ENCODE peak calls at places on chromosome 2, in seven cellular contexts. X, N, H, L, G, P and O are unnamed samples.

GRCh38 chr2:128304715-128305554 is 13.7 kb downstream of the HS6ST1 start:
- DNase-seq in X (peak), N (peak), H (peak), L (no peak), G (no peak), P (peak), O (no peak)

GRCh38 chr2:206160124-206160806 is 570 bp downstream of the EEF1B2 start:
- DNase-seq in X (no peak), N (no peak), H (no peak), L (no peak), G (no peak), P (no peak), O (peak)

GRCh38 chr2:151576080-151576479 is 158.2 kb downstream of the NEB start:
- DNase-seq in X (no peak), N (no peak), H (no peak), L (no peak), G (no peak), P (no peak), O (no peak)

GRCh38 chr2:240355001-240355891 is 80.2 kb upstream of the GPC1 start:
- DNase-seq in X (peak), N (no peak), H (no peak), L (no peak), G (no peak), P (no peak), O (no peak)

GRCh38 chr2:123993728-123994323 is 31.3 kb upstream of the CNTNAP5 start:
- DNase-seq in X (peak), N (no peak), H (peak), L (peak), G (peak), P (no peak), O (peak)

GRCh38 chr2:112185131-112185530 is 46.9 kb downstream of the FBLN7 start:
- DNase-seq in X (no peak), N (no peak), H (no peak), L (no peak), G (no peak), P (no peak), O (no peak)

GRCh38 chr2:171913517-171913916 is 8.7 kb upstream of the HAT1 start:
- DNase-seq in X (no peak), N (no peak), H (no peak), L (no peak), G (no peak), P (no peak), O (no peak)

GRCh38 chr2:64036343-64036742 is 17.1 kb upstream of the VPS54 start:
- DNase-seq in X (peak), N (no peak), H (no peak), L (no peak), G (peak), P (no peak), O (no peak)

GRCh38 chr2:229920011-229920781 is 1.6 kb downstream of the TRIP12 start:
- DNase-seq in X (no peak), N (no peak), H (peak), L (peak), G (no peak), P (no peak), O (no peak)

GRCh38 chr2:132642415-132642814 is 27.6 kb downstream of the LYPD1 start:
- DNase-seq in X (no peak), N (no peak), H (no peak), L (no peak), G (no peak), P (no peak), O (no peak)

GRCh38 chr2:101690547-101691182 is 6.8 kb upstream of the MAP4K4 start:
- DNase-seq in X (no peak), N (no peak), H (no peak), L (no peak), G (no peak), P (no peak), O (no peak)

GRCh38 chr2:71891155-71891554 is 256.5 kb downstream of the CYP26B1 start:
- DNase-seq in X (no peak), N (no peak), H (no peak), L (no peak), G (no peak), P (no peak), O (no peak)

GRCh38 chr2:48258750-48259149 is 271.2 kb upstream of the STON1 start:
- DNase-seq in X (no peak), N (no peak), H (no peak), L (no peak), G (no peak), P (no peak), O (no peak)

GRCh38 chr2:8116661-8117060 is 565.2 kb upstream of the ID2 start:
- DNase-seq in X (no peak), N (no peak), H (no peak), L (no peak), G (no peak), P (no peak), O (peak)

GRCh38 chr2:131036696-131037397 is 56.4 kb downstream of the FAM168B start:
- DNase-seq in X (no peak), N (no peak), H (no peak), L (no peak), G (no peak), P (no peak), O (no peak)